ENCODE peak calls at places on chromosomes 6 and 20, in six cellular contexts. O, G, A, J, T and V are unnamed samples.

GRCh38 chr6:17705428-17705777 is 1.3 kb downstream of the NUP153 start:
- DNase-seq in J (peak; percentile 25), T (peak; percentile 37), O (no peak), A (peak; percentile 38), G (peak; percentile 79), V (no peak)

GRCh38 chr6:148868314-148868713 is 121.5 kb downstream of the UST start:
- DNase-seq in G (no peak), O (no peak), A (no peak), T (no peak), J (no peak), V (no peak)

GRCh38 chr6:145813285-145814034 is 1.1 kb downstream of the FBXO30 start:
- DNase-seq in O (no peak), J (no peak), T (no peak), A (no peak), G (no peak), V (no peak)

GRCh38 chr20:44017211-44017610 is 102.6 kb downstream of the TOX2 start:
- DNase-seq in T (no peak), O (no peak), J (no peak), A (no peak), G (no peak), V (no peak)

GRCh38 chr20:63538204-63539091 is 1.3 kb upstream of the PTK6 start:
- DNase-seq in A (peak; percentile 96), G (no peak), T (peak; percentile 92), O (no peak), J (peak; percentile 93), V (peak; percentile 88)

GRCh38 chr6:40755749-40756452 is 168.7 kb upstream of the LRFN2 start:
- DNase-seq in O (no peak), G (no peak), T (no peak), A (no peak), J (no peak), V (no peak)

GRCh38 chr6:34981951-34982350 is 92.9 kb downstream of the ANKS1A start:
- DNase-seq in A (no peak), T (no peak), J (no peak), O (no peak), G (no peak), V (no peak)

GRCh38 chr6:14804444-14805210 is 441.2 kb upstream of the JARID2 start:
- DNase-seq in O (peak; percentile 80), J (peak; percentile 93), G (peak; percentile 95), A (peak; percentile 77), T (no peak), V (peak; percentile 72)

GRCh38 chr6:28802417-28803336 is 121.1 kb downstream of the TRIM27 start:
- DNase-seq in T (no peak), A (no peak), O (no peak), J (no peak), G (no peak), V (no peak)

GRCh38 chr20:15643713-15644112 is 929.5 kb downstream of the KIF16B start:
- DNase-seq in T (no peak), J (no peak), G (no peak), O (no peak), A (no peak), V (no peak)

GRCh38 chr6:147699637-147700036 is 191.1 kb downstream of the SAMD5 start:
- DNase-seq in A (no peak), O (no peak), T (no peak), G (no peak), J (no peak), V (no peak)

GRCh38 chr6:14017626-14018475 is 93.1 kb downstream of the RNF182 start:
- DNase-seq in J (no peak), G (no peak), O (no peak), A (no peak), T (no peak), V (no peak)

GRCh38 chr6:170067257-170067656 is 223.6 kb downstream of the DLL1 start:
- DNase-seq in T (peak; percentile 10), G (peak; percentile 61), O (peak; percentile 70), A (peak; percentile 22), J (peak; percentile 21), V (peak; percentile 43)

GRCh38 chr20:36775196-36775595 is 1.6 kb upstream of the DSN1 start:
- DNase-seq in O (no peak), G (no peak), T (no peak), A (no peak), J (no peak), V (no peak)

GRCh38 chr20:45934046-45934586 is 367 bp upstream of the PCIF1 start:
- DNase-seq in O (peak; percentile 94), A (peak; percentile 50), G (peak; percentile 90), T (peak; percentile 64), J (peak; percentile 59), V (peak; percentile 45)

GRCh38 chr20:2342243-2342642 is 38.5 kb upstream of the TGM6 start:
- DNase-seq in T (no peak), J (no peak), G (no peak), O (no peak), A (no peak), V (no peak)

GRCh38 chr6:95431637-95432228 is 145.6 kb upstream of the MANEA start:
- DNase-seq in J (peak; percentile 16), O (no peak), T (no peak), G (no peak), A (peak; percentile 61), V (no peak)

GRCh38 chr6:90098025-90098474 is 198.6 kb downstream of the BACH2 start:
- DNase-seq in G (peak; percentile 82), J (peak; percentile 19), T (no peak), A (no peak), O (no peak), V (peak; percentile 93)

GRCh38 chr20:13261460-13262301 is 40.6 kb downstream of the ISM1 start:
- DNase-seq in O (no peak), J (peak; percentile 39), T (peak; percentile 42), G (no peak), A (peak; percentile 43), V (no peak)

GRCh38 chr6:912871-913663 is 220.1 kb upstream of the EXOC2 start:
- DNase-seq in G (no peak), O (no peak), T (no peak), J (peak; percentile 21), A (peak; percentile 58), V (no peak)

GRCh38 chr6:48135352-48136084 is 24.5 kb upstream of the PTCHD4 start:
- DNase-seq in O (no peak), G (no peak), T (no peak), J (no peak), A (no peak), V (no peak)

GRCh38 chr6:108760158-108761050 is 87.8 kb upstream of the ARMC2 start:
- DNase-seq in J (no peak), T (no peak), A (no peak), G (no peak), O (no peak), V (no peak)

DNA sequence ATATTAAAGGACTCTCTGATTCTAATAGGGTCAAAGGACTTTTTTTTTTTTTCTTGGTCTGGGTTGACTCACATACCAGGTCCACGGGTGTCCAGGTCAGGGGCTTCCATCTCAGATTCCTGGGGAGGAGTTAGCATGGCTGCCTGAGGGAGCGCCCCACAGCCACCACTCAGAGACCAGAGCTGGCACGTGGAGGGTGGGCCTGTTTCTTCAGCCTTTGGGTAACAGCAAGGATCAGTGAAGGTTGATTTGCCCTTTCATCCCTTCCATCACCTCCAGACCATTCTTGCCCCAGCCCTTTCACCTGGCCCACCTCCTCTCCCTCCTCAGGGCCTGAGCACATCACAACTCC is 5.9 kb upstream of the GPSM3 start:
- DNase-seq in A (no peak), O (no peak), T (no peak), J (no peak), G (no peak), V (no peak)
- TF ChIP-seq POLR2AphosphoS5 in A (no peak), O (no peak), T (no peak), J (no peak), G (no peak), V (no peak)

DNA sequence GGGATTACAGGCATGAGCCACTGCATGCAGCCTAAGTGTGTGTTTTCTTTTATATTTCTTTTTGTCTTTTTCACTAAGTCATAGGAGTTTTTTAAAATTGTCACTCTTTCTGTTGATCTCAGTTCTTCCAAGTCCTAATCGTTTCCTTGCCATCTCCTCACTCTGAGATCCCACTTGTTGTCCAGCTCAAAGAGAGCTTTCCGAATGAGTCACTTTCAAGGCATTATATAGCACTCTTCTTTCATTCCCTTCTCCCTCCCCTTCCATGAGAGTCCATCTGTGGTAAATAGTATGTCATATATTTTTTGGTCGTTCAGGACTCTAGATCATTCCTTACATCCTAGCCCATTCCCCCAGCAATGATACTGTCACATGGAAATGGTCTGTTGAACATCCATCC is 4.3 kb downstream of the VAPB start:
- DNase-seq in A (no peak), O (no peak), G (no peak), J (no peak), T (no peak), V (no peak)
- TF ChIP-seq POLR2A in A (no peak), O (no peak), G (no peak), J (no peak), T (no peak), V (no peak)

GRCh38 chr6:26537846-26538571 is at the start of gene HMGN4:
- DNase-seq in G (peak; percentile 94), O (peak; percentile 94), A (peak; percentile 67), T (peak; percentile 81), J (peak; percentile 85), V (peak; percentile 79)
- H3K4me1 ChIP-seq in G (peaks cover 45% of the 10 kb centered on the region), O (peaks cover 23% of the 10 kb centered on the region), A (peaks cover 19% of the 10 kb centered on the region), T (peaks cover 28% of the 10 kb centered on the region), J (peaks cover 22% of the 10 kb centered on the region), V (no peaks in the 10 kb centered on the region)

DNA sequence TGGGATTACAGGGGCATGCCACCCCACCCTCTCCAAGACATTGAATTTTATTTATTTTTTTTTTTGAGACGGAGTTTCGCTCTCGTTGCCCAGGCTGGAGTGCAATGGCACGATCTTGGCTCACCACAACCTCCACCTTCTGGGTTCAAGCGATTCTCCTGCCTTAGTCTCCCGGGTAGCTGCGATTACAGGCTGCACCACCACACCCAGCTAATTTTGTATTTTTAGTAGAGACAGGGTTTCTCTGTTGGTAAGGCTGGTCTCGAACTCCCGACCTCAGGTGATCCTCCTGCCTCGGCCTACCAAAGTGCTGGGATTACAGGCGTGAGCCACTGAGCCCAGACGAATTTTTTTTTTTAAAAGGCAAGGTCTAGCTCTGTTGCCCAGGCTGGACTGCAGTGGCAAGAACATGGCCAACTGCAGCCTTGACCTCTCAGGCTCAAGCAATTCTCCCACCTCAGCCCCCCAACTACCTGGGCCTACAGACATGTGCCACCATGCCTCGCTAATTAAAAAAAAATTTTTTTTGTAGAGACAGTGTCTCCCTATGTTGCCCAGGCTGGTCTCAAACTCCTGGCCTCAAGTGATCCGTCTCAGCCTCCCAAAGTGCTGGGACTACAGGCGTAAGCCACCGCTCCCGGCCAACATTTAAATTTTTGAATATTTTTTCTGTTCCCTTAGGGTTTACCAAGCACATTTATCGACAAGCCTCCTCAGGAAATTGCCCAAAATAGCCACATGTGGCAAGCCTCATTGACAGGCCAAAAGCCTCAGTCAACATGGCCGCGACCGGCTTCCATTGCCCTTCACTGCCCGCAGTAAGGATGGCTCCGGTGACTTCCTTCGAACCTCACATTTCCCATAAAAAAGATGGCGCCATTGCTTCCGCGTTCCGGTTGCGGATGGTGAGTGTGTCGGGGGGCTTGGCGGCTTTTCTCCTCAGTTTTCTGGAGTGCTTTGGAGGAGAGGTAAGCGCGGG is at the start of gene SHLD1:
- DNase-seq in A (peak; percentile 83), J (peak; percentile 85), O (peak; percentile 94), T (peak; percentile 85), G (peak; percentile 90), V (peak; percentile 77)
- TF ChIP-seq POLR2AphosphoS5 in A (peak; percentile 92), J (peak; percentile 48), O (peak; percentile 92), T (peak; percentile 75), G (peak; percentile 61), V (peak; percentile 80)